ENCODE peak calls at places on chromosomes 16 and 17, in eight cellular contexts. V, H, B, I, N, E, Y and W are unnamed samples.
A peak's percentile ranks its signal among the peaks of the same experiment; 100 is the strongest.

GRCh38 chr17:13755851-13756250 is 154.1 kb upstream of the HS3ST3A1 start:
- DNase-seq in V (no peak), H (no peak), B (no peak), I (no peak), N (no peak), E (no peak), Y (no peak), W (no peak)

GRCh38 chr17:49775546-49776260 is 11.8 kb upstream of the FAM117A start:
- DNase-seq in V (no peak), H (no peak), B (no peak), I (peak; percentile 69), N (no peak), E (no peak), Y (no peak), W (no peak)

GRCh38 chr16:25691519-25692091 is at the start of gene HS3ST4:
- DNase-seq in V (no peak), H (no peak), B (no peak), I (no peak), N (no peak), E (no peak), Y (no peak), W (no peak)

GRCh38 chr17:40646791-40647548 is 648 bp downstream of the SMARCE1 start:
- DNase-seq in V (no peak), H (no peak), B (no peak), I (peak; percentile 60), N (no peak), E (no peak), Y (no peak), W (peak; percentile 21)

GRCh38 chr17:47607481-47607880 is 42.2 kb upstream of the KPNB1 start:
- DNase-seq in V (no peak), H (no peak), B (no peak), I (no peak), N (no peak), E (no peak), Y (no peak), W (no peak)

GRCh38 chr17:78653382-78653781 is 76.2 kb upstream of the DNAH17 start:
- DNase-seq in V (peak; percentile 22), H (no peak), B (peak; percentile 17), I (peak; percentile 25), N (no peak), E (no peak), Y (peak; percentile 32), W (no peak)

GRCh38 chr16:30051518-30051917 is 14.0 kb upstream of the ALDOA start:
- DNase-seq in V (no peak), H (no peak), B (no peak), I (peak; percentile 78), N (no peak), E (no peak), Y (peak; percentile 82), W (no peak)

GRCh38 chr17:42248351-42249179 is 27.6 kb downstream of the STAT5B start:
- DNase-seq in V (peak; percentile 76), H (peak; percentile 89), B (peak; percentile 95), I (peak; percentile 95), N (peak; percentile 95), E (peak; percentile 75), Y (no peak), W (peak; percentile 70)

GRCh38 chr17:79789943-79790804 is 6.7 kb downstream of the CBX8 start:
- DNase-seq in V (no peak), H (no peak), B (no peak), I (peak; percentile 41), N (no peak), E (no peak), Y (no peak), W (peak; percentile 88)

GRCh38 chr17:54967621-54968258 is 714 bp downstream of the COX11 start:
- DNase-seq in V (no peak), H (no peak), B (no peak), I (peak; percentile 3), N (no peak), E (no peak), Y (peak; percentile 33), W (no peak)

GRCh38 chr17:78857266-78857665 is 16.7 kb upstream of the USP36 start:
- DNase-seq in V (no peak), H (no peak), B (no peak), I (no peak), N (no peak), E (no peak), Y (no peak), W (no peak)

GRCh38 chr16:75389096-75389692 is 44.1 kb downstream of the CFDP1 start:
- DNase-seq in V (no peak), H (no peak), B (no peak), I (no peak), N (no peak), E (no peak), Y (no peak), W (no peak)

GRCh38 chr17:31629696-31630470 is 229.2 kb downstream of the COPRS start:
- DNase-seq in V (peak; percentile 95), H (no peak), B (no peak), I (no peak), N (no peak), E (no peak), Y (no peak), W (no peak)

GRCh38 chr16:17318200-17318599 is 152.6 kb downstream of the XYLT1 start:
- DNase-seq in V (no peak), H (no peak), B (no peak), I (no peak), N (no peak), E (peak; percentile 52), Y (no peak), W (no peak)

GRCh38 chr16:75282811-75283281 is 31.4 kb upstream of the BCAR1 start:
- DNase-seq in V (no peak), H (no peak), B (no peak), I (no peak), N (no peak), E (no peak), Y (peak; percentile 45), W (no peak)

GRCh38 chr17:19830061-19830460 is 37.7 kb downstream of the ULK2 start:
- DNase-seq in V (no peak), H (no peak), B (no peak), I (no peak), N (no peak), E (no peak), Y (no peak), W (no peak)

GRCh38 chr16:31072540-31073072 is 1.4 kb downstream of the ZNF668 start:
- DNase-seq in V (no peak), H (peak; percentile 69), B (peak; percentile 61), I (peak; percentile 62), N (no peak), E (no peak), Y (peak; percentile 38), W (peak; percentile 42)

GRCh38 chr16:81716478-81717210 is 62.4 kb upstream of the PLCG2 start:
- DNase-seq in V (no peak), H (peak; percentile 79), B (no peak), I (no peak), N (no peak), E (no peak), Y (no peak), W (no peak)

GRCh38 chr17:38625482-38625881 is 19.7 kb upstream of the SRCIN1 start:
- DNase-seq in V (no peak), H (no peak), B (no peak), I (no peak), N (no peak), E (no peak), Y (no peak), W (no peak)

GRCh38 chr16:55041540-55042234 is 111.0 kb downstream of the IRX5 start:
- DNase-seq in V (no peak), H (no peak), B (peak; percentile 5), I (no peak), N (no peak), E (no peak), Y (no peak), W (no peak)

GRCh38 chr17:37821025-37821713 is 76.3 kb upstream of the HNF1B start:
- DNase-seq in V (no peak), H (no peak), B (no peak), I (no peak), N (no peak), E (no peak), Y (peak; percentile 24), W (no peak)

GRCh38 chr16:2492292-2492691 is 17.4 kb downstream of the TBC1D24 start:
- DNase-seq in V (no peak), H (no peak), B (no peak), I (no peak), N (no peak), E (no peak), Y (no peak), W (no peak)

GRCh38 chr16:87688876-87689815 is 76.6 kb downstream of the KLHDC4 start:
- DNase-seq in V (no peak), H (no peak), B (no peak), I (no peak), N (no peak), E (no peak), Y (no peak), W (no peak)

GRCh38 chr17:73348018-73348823 is 36.4 kb upstream of the CDC42EP4 start:
- DNase-seq in V (no peak), H (no peak), B (no peak), I (no peak), N (no peak), E (no peak), Y (no peak), W (no peak)

GRCh38 chr17:65163990-65164495 is 26.9 kb downstream of the RGS9 start:
- DNase-seq in V (peak; percentile 46), H (peak; percentile 80), B (no peak), I (peak; percentile 64), N (no peak), E (no peak), Y (peak; percentile 85), W (no peak)

GRCh38 chr16:75251280-75252048 is at the start of gene BCAR1:
- DNase-seq in V (peak; percentile 85), H (no peak), B (peak; percentile 94), I (peak; percentile 94), N (no peak), E (peak; percentile 89), Y (peak; percentile 78), W (peak; percentile 91)

GRCh38 chr17:30552994-30553565 is 75.9 kb downstream of the GOSR1 start:
- DNase-seq in V (no peak), H (no peak), B (no peak), I (no peak), N (no peak), E (no peak), Y (no peak), W (no peak)

GRCh38 chr16:23274968-23275367 is 27.1 kb upstream of the SCNN1B start:
- DNase-seq in V (no peak), H (no peak), B (no peak), I (peak; percentile 5), N (no peak), E (no peak), Y (peak; percentile 20), W (no peak)

GRCh38 chr16:53071748-53072301 is 17.0 kb downstream of the CHD9 start:
- DNase-seq in V (no peak), H (no peak), B (peak; percentile 90), I (peak; percentile 82), N (no peak), E (no peak), Y (no peak), W (no peak)

GRCh38 chr17:66548158-66548557 is 245.7 kb downstream of the PRKCA start:
- DNase-seq in V (no peak), H (peak; percentile 74), B (no peak), I (peak; percentile 49), N (no peak), E (no peak), Y (peak; percentile 73), W (no peak)

GRCh38 chr17:68198931-68199836 is 48.7 kb upstream of the AMZ2 start:
- DNase-seq in V (no peak), H (peak; percentile 82), B (no peak), I (peak; percentile 11), N (no peak), E (no peak), Y (no peak), W (no peak)

GRCh38 chr16:12646490-12647274 is 157.0 kb downstream of the CPPED1 start:
- DNase-seq in V (no peak), H (peak; percentile 71), B (no peak), I (peak; percentile 83), N (peak; percentile 31), E (no peak), Y (peak; percentile 68), W (no peak)

GRCh38 chr17:29251969-29252866 is 5.6 kb downstream of the CRYBA1 start:
- DNase-seq in V (no peak), H (no peak), B (no peak), I (peak; percentile 52), N (peak; percentile 6), E (no peak), Y (peak; percentile 24), W (no peak)

GRCh38 chr16:47004652-47005051 is 31.2 kb upstream of the DNAJA2 start:
- DNase-seq in V (no peak), H (no peak), B (no peak), I (no peak), N (no peak), E (no peak), Y (no peak), W (no peak)